ENCODE peak calls at places on chromosomes 7 and 10, in five cellular contexts. J, E, W, I and C are unnamed samples.

GRCh38 chr7:33905389-33906032 is at the start of gene BMPER:
- DNase-seq in J (no peak), E (no peak), W (no peak), I (no peak), C (no peak)

GRCh38 chr7:84194484-84195260 is at the start of gene SEMA3A:
- DNase-seq in J (no peak), E (no peak), W (peak), I (no peak), C (no peak)

GRCh38 chr10:91756286-91756685 is 41.9 kb upstream of the TNKS2 start:
- DNase-seq in J (no peak), E (no peak), W (peak), I (no peak), C (peak)

GRCh38 chr7:143974457-143974856 is 19.8 kb downstream of the OR2F1 start:
- DNase-seq in J (no peak), E (no peak), W (no peak), I (no peak), C (no peak)

GRCh38 chr7:124992881-124993562 is 63.4 kb upstream of the POT1 start:
- DNase-seq in J (no peak), E (no peak), W (peak), I (no peak), C (no peak)

GRCh38 chr10:43348511-43349312 is 22.7 kb upstream of the FXYD4 start:
- DNase-seq in J (peak), E (peak), W (peak), I (peak), C (peak)

GRCh38 chr10:85594239-85594638 is 772.4 kb downstream of the GRID1 start:
- DNase-seq in J (no peak), E (no peak), W (no peak), I (no peak), C (no peak)

GRCh38 chr10:25497281-25497680 is 322.5 kb downstream of the GPR158 start:
- DNase-seq in J (no peak), E (no peak), W (no peak), I (no peak), C (no peak)

GRCh38 chr10:42866115-42866995 is 83.8 kb downstream of the BMS1 start:
- DNase-seq in J (no peak), E (no peak), W (peak), I (peak), C (peak)